ENCODE peak calls at places on chromosome 22, in four cellular contexts. L is HCT116, Z is body of pancreas, Y is tibial nerve. R is an unnamed sample.

GRCh38 chr22:17077255-17077654 is 7.5 kb upstream of the IL17RA start:
- DNase-seq in L (no peak), Z (no peak), Y (no peak), R (no peak)

GRCh38 chr22:18965526-18966421 is 29.7 kb upstream of the PRODH start:
- DNase-seq in L (no peak), Z (no peak), Y (no peak), R (no peak)

GRCh38 chr22:50014053-50014501 is 1.5 kb upstream of the IL17REL start:
- DNase-seq in L (no peak), Z (no peak), Y (no peak), R (no peak)

GRCh38 chr22:49756656-49757055 is 71.0 kb downstream of the BRD1 start:
- DNase-seq in L (no peak), Z (no peak), Y (no peak), R (peak; percentile 37)

GRCh38 chr22:26565181-26565580 is 24.8 kb downstream of the TPST2 start:
- DNase-seq in L (no peak), Z (peak; percentile 85), Y (no peak), R (no peak)

GRCh38 chr22:48944433-48944755 is 883.3 kb downstream of the BRD1 start:
- DNase-seq in L (no peak), Z (no peak), Y (no peak), R (no peak)

GRCh38 chr22:27133951-27134664 is 476.7 kb downstream of the MIAT start:
- DNase-seq in L (no peak), Z (no peak), Y (peak; percentile 55), R (peak; percentile 66)

GRCh38 chr22:48868554-48868953 is 959.1 kb downstream of the BRD1 start:
- DNase-seq in L (no peak), Z (no peak), Y (no peak), R (no peak)

GRCh38 chr22:35439365-35439717 is 39.4 kb downstream of the MCM5 start:
- DNase-seq in L (no peak), Z (no peak), Y (no peak), R (no peak)

GRCh38 chr22:27372969-27373670 is 428.4 kb downstream of the MN1 start:
- DNase-seq in L (no peak), Z (peak; percentile 95), Y (no peak), R (no peak)

GRCh38 chr22:49206281-49206680 is 621.4 kb downstream of the BRD1 start:
- DNase-seq in L (no peak), Z (no peak), Y (no peak), R (no peak)

GRCh38 chr22:30606455-30607299 is at the start of gene TCN2:
- DNase-seq in L (no peak), Z (peak; percentile 78), Y (peak; percentile 64), R (peak; percentile 60)
- TF ChIP-seq POLR2A in L (no peak), Z (peak; percentile 24), Y (no peak), R (no peak)

GRCh38 chr22:20083157-20083890 is 3.3 kb downstream of the DGCR8 start:
- DNase-seq in L (no peak), Z (no peak), Y (no peak), R (no peak)

GRCh38 chr22:20080445-20080775 is 369 bp downstream of the DGCR8 start:
- DNase-seq in L (no peak), Z (peak; percentile 51), Y (peak; percentile 17), R (peak; percentile 92)

GRCh38 chr22:20076627-20077172 is 3.3 kb upstream of the DGCR8 start:
- DNase-seq in L (no peak), Z (no peak), Y (no peak), R (no peak)

GRCh38 chr22:20080776-20081654 is 974 bp downstream of the DGCR8 start:
- DNase-seq in L (no peak), Z (peak; percentile 48), Y (no peak), R (peak; percentile 88)

DNA sequence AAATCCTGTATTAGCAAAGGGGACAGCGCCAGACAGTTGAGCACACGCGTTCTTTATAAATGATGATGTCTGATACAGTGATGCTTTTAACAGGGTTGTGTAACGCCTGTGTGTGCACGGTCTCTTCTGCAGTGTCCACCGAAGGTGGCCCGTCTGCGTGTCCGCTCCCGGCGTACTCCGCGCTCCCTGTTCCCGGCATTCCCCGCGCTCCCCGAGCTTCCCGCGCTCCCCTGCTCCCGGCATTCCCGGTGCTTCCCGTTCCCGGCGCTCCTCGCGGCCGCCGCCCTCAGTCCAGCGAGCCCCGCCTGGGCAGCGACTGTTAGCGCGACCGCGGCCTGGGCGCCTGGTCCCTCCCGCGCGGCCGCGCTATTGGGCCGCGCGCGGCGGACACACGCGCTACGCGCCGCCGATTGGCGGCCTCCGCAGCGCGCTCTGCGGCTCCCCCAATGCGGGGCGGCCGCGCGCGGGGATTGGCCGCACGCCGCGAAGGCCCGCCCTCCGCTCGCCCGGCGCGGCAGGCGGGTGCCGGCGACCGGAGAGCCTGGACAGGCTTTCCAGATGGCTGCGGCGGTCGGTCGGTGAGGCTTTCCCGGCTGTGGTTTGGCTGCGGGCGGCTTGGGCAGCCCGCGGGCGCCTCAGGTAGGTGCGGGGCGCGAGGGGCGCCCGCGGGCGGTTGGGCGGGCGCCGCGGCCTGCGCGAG is at the start of gene DGCR8:
- DNase-seq in L (peak; percentile 86), Z (peak; percentile 93), Y (peak; percentile 82), R (peak; percentile 88)
- TF ChIP-seq POLR2A in L (peak; percentile 94), Z (peak; percentile 41), Y (peak; percentile 18), R (no peak)

GRCh38 chr22:37196539-37197450 is 8.7 kb upstream of the C1QTNF6 start:
- DNase-seq in L (peak; percentile 56), Z (peak; percentile 91), Y (peak; percentile 76), R (peak; percentile 77)
- TF ChIP-seq POLR2A in L (no peak), Z (no peak), Y (no peak), R (no peak)

DNA sequence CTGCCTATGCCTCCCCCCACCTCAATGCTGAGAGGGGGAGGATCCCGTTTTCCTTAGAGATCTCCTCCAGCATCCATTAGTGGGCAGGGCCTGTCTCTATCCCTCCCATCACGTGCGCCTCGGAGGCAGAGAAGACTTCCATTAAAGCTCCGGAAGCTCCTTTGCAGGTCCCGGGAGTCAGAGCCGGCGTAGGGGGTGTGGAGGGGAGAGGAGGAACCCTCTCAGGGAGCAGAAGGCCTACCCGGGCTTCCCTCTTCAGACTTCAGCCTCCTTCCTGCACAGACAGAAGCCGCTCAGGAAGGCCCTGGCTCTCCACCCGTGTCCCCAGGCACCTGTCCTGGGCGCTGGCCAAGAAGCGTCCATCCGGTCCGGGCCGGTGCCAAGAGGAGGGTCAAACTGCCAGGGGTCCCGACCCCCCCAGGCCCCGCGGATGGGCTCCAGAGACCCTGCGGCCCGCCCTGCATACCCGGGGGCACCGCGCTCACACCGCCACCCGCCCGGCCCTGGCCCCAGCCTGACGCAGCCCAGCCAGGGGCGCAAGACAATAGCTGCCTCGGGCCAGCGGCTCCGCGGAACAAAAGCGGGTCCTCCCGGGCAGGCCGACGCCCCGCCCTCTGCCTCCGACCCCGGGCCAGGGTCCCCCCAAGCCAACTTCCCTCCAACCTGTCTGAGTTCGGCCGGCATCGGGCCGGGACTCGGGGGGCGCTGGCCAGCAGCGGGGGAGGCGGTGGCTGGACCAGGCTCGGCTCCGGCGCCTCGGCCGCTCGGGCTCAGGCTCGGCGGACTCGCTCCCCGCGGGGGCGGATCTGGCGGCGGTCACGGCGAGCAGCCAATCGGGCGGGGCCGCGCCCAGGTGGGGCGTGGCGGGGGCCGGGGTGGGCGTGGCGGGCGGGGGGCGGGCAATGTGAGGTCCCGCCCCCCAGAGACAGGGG is 29.9 kb downstream of the ARVCF start:
- DNase-seq in L (no peak), Z (peak; percentile 79), Y (peak; percentile 59), R (peak; percentile 95)
- TF ChIP-seq POLR2A in L (peak; percentile 31), Z (peak; percentile 50), Y (no peak), R (no peak)

DNA sequence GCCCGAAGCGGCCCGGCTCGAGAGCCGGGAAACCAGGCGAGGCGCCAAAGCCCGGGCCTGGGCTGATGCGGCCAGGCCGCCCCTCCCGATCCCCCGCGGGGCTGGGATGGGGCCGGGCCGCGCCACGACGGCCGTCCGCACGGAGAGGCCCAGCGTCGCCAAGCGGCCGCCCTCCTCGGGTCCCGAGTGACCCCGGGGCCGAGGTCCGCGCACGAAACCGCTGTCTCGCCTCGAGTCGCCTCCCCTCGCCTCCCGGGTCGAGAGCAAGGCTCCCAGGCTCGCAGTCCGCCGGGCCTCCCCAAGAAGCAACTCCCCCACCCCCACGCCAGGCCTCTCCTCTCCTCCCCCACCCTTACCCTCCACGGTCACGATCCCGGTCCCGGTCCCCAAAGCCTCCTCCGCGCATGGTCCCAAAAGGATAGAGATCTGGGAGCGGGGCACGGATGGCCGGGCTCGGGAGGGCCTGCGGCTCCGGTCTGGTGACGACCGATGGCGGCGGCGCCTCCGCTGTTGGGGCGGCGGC is 455 bp downstream of the DDX17 start:
- DNase-seq in L (no peak), Z (peak; percentile 85), Y (peak; percentile 65), R (peak; percentile 47)
- TF ChIP-seq POLR2A in L (no peak), Z (peak; percentile 71), Y (peak; percentile 42), R (no peak)

DNA sequence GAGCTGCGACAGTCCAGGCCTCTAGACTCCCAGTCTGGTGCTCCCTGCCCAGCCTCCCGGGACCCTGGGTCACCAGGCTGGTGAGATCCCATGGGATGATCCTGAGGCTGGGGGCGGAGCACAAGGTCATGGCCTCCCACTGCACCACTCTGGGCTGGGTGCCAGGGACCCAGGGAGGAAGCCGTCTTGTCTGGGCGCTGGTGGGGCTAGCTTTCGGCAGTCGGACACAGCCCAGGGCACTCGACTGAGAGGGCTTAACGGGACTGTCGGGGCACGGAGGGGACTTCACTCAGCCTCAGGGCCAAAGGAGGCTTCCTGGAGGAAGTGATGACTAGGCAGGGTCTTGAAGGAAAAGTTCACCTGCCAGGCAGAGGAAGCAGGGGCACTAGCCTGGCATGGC is 39.0 kb downstream of the ZC3H7B start:
- DNase-seq in L (no peak), Z (no peak), Y (no peak), R (no peak)
- TF ChIP-seq POLR2A in L (no peak), Z (no peak), Y (no peak), R (no peak)

GRCh38 chr22:31343235-31344191 is 2.6 kb downstream of the PATZ1 start:
- DNase-seq in L (no peak), Z (peak; percentile 95), Y (peak; percentile 8), R (peak; percentile 86)
- TF ChIP-seq POLR2A in L (no peak), Z (no peak), Y (no peak), R (no peak)

DNA sequence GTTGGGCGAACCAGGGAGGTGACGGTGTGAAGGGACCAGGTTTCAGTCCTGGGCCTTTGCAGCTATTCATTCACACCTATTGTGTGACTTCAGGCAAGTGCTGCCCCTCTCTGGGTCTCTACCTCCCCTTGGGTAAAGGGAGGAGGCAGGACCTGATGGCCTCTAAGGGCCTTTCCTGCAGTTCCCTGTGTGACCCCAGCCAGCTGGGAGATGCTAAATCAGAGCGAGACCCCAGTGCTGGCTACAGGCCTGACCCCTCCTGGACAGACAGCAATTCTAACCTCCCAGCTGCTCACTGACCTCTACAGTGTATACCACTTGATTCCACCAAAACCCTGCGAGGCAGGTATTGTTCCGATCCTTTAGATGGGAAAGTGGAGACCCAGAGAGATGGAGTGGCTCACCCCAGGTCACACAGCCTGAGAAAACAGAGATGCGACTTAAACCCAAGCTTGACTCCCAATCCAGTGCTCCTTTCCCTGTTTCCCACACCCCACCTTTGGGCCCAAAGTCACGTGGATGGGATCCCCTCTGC is 6.2 kb downstream of the MAFF start:
- DNase-seq in L (no peak), Z (no peak), Y (no peak), R (no peak)
- TF ChIP-seq POLR2A in L (no peak), Z (no peak), Y (no peak), R (no peak)

DNA sequence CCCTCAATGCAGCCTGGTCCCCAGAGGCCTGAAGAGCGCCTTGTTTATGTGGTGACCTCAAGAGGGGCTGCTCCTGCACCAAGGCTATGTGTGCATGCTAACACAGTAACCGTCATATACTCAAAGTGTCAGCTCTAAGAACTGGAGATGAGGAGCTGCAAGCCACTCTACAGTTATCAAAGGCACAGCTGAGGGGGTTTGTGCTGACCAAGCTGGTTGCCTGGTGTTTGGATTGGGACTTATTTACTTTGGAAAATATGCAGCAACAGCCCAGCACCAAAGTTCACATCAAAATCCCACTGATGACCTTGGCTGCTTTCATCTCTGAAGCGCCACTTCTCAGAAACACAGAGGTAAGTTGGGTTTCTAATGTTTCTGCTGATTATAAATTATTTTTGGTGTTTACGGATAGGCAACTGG is at the start of gene SERPIND1:
- DNase-seq in L (no peak), Z (no peak), Y (no peak), R (no peak)
- TF ChIP-seq POLR2A in L (no peak), Z (no peak), Y (no peak), R (no peak)

R was measured in lower leg skin.